ENCODE peak calls at places on chromosomes 2 and 18, in ten cellular contexts. D is CD8-positive, alpha-beta memory T cell; Z is H7; J is naive thymus-derived CD8-positive, alpha-beta T cell; G is heart right ventricle; M is stimulated activated CD8-positive, alpha-beta memory T cell treated with anti-CD3 and anti-CD28 coated beads, Interleukin-2, amount 100 ng/mL, for 1 hour; O is left ventricle myocardium superior; Q is neuronal stem cell; P is NCI-H2029; V is activated T-helper 1 cell treated with anti-CD3 and anti-CD28 coated beads, Interleukin-12 subunit alpha, Interleukin-12 subunit beta, Interleukin-2, Interleukin-4 antibody, amounts not matched to agents 30 ng/mL and 10 ng/mL and 1 ng/mL, durations not matched to agents 14 hours and 24 hours and 36 hours. W is an unnamed sample.

GRCh38 chr18:47930844-47931706 is 616 bp upstream of the SMAD2 start:
- DNase-seq in D (peak; percentile 94), M (peak; percentile 92), G (peak; percentile 97), Q (peak; percentile 96), Z (peak; percentile 95), O (peak; percentile 98), V (peak; percentile 94), P (peak; percentile 92), J (peak; percentile 91), W (peak; percentile 96)

GRCh38 chr18:61893304-61893970 is 630 bp upstream of the RNF152 start:
- DNase-seq in G (peak; percentile 65), Z (peak; percentile 85), J (peak; percentile 18), D (no peak), V (peak; percentile 11), Q (peak; percentile 65), O (peak; percentile 75), M (no peak), P (no peak), W (peak; percentile 16)

GRCh38 chr2:99256677-99257076 is 1.2 kb upstream of the LYG2 start:
- DNase-seq in Z (no peak), D (no peak), Q (no peak), J (no peak), P (no peak), G (no peak), O (no peak), V (no peak), M (no peak), W (no peak)

GRCh38 chr2:45631955-45632354 is 19.5 kb upstream of the PRKCE start:
- DNase-seq in D (no peak), J (no peak), G (no peak), O (no peak), V (no peak), P (no peak), Z (peak; percentile 53), Q (no peak), M (no peak), W (no peak)

GRCh38 chr2:159797468-159798375 is at the start of gene CD302:
- DNase-seq in V (no peak), D (peak; percentile 5), Q (peak; percentile 35), P (peak; percentile 27), J (peak; percentile 19), O (peak; percentile 89), G (peak; percentile 86), M (no peak), Z (peak; percentile 86), W (no peak)

GRCh38 chr2:145091967-145092366 is 572.0 kb upstream of the ZEB2 start:
- DNase-seq in V (no peak), G (no peak), O (no peak), Q (no peak), M (no peak), J (no peak), P (no peak), D (no peak), Z (no peak), W (no peak)

GRCh38 chr2:221095381-221095780 is 476.7 kb downstream of the EPHA4 start:
- DNase-seq in J (no peak), Q (no peak), M (no peak), G (no peak), V (no peak), P (no peak), D (no peak), O (no peak), Z (no peak), W (no peak)

GRCh38 chr2:31513553-31513952 is 67.2 kb downstream of the SRD5A2 start:
- DNase-seq in M (no peak), G (no peak), Z (no peak), D (no peak), J (no peak), P (no peak), O (no peak), Q (no peak), V (no peak), W (no peak)

GRCh38 chr2:238554468-238555184 is 127.9 kb downstream of the ASB1 start:
- DNase-seq in Q (no peak), D (no peak), G (no peak), Z (peak; percentile 87), O (no peak), P (no peak), J (no peak), M (no peak), V (no peak), W (no peak)

GRCh38 chr2:15040429-15041084 is 408.0 kb downstream of the LRATD1 start:
- DNase-seq in G (no peak), J (no peak), M (no peak), Z (no peak), P (no peak), V (no peak), D (no peak), O (no peak), Q (no peak), W (no peak)

GRCh38 chr2:58650781-58651180 is 409.7 kb upstream of the FANCL start:
- DNase-seq in P (no peak), M (no peak), D (no peak), V (no peak), O (no peak), G (no peak), Q (no peak), J (no peak), Z (no peak), W (no peak)

GRCh38 chr2:136844546-136844945 is 79.2 kb downstream of the THSD7B start:
- DNase-seq in Q (no peak), G (no peak), P (no peak), J (no peak), D (no peak), Z (no peak), V (no peak), O (no peak), M (no peak), W (no peak)

GRCh38 chr2:132562245-132562644 is 107.8 kb downstream of the LYPD1 start:
- DNase-seq in D (no peak), G (no peak), Z (no peak), V (no peak), Q (no peak), J (no peak), M (no peak), O (no peak), P (no peak), W (no peak)

GRCh38 chr2:5673861-5674240 is 18.3 kb upstream of the SOX11 start:
- DNase-seq in P (no peak), M (no peak), G (no peak), D (no peak), Z (no peak), V (no peak), O (no peak), J (no peak), Q (no peak), W (no peak)

GRCh38 chr2:187532333-187533120 is 21.7 kb downstream of the TFPI start:
- DNase-seq in P (no peak), M (no peak), O (no peak), Q (no peak), G (no peak), J (no peak), Z (no peak), V (no peak), D (no peak), W (no peak)

GRCh38 chr18:76462326-76462694 is 32.7 kb downstream of the ZNF516 start:
- DNase-seq in M (no peak), G (no peak), J (no peak), Z (peak; percentile 74), D (no peak), Q (no peak), V (no peak), O (no peak), P (no peak), W (no peak)

GRCh38 chr2:229407170-229407569 is 136.1 kb upstream of the PID1 start:
- DNase-seq in D (no peak), Q (no peak), Z (no peak), M (no peak), J (no peak), V (no peak), O (peak; percentile 81), P (no peak), G (peak; percentile 63), W (no peak)

GRCh38 chr18:23871410-23871809 is 143.1 kb upstream of the TTC39C start:
- DNase-seq in J (peak; percentile 75), O (no peak), V (peak; percentile 13), P (no peak), D (peak; percentile 71), M (peak; percentile 55), Z (peak; percentile 33), G (peak; percentile 43), Q (no peak), W (peak; percentile 20)

GRCh38 chr18:44851806-44852205 is 171.1 kb downstream of the SETBP1 start:
- DNase-seq in G (no peak), V (no peak), Z (no peak), O (no peak), D (no peak), J (no peak), M (no peak), P (no peak), Q (no peak), W (no peak)

GRCh38 chr2:217899231-217900009 is 103.4 kb downstream of the TNS1 start:
- DNase-seq in G (peak; percentile 68), Z (peak; percentile 97), P (peak; percentile 55), Q (peak; percentile 58), D (no peak), V (no peak), J (no peak), O (peak; percentile 83), M (no peak), W (no peak)

GRCh38 chr2:28411166-28411755 is 18.6 kb downstream of the FOSL2 start:
- DNase-seq in M (no peak), P (no peak), J (no peak), Q (no peak), G (no peak), Z (no peak), V (no peak), D (no peak), O (no peak), W (no peak)

GRCh38 chr2:238425979-238426567 is 654 bp upstream of the ASB1 start:
- DNase-seq in M (no peak), P (no peak), Z (peak; percentile 82), O (no peak), G (no peak), J (no peak), D (no peak), V (no peak), Q (peak; percentile 59), W (no peak)

GRCh38 chr18:50813353-50813752 is 6.5 kb downstream of the MRO start:
- DNase-seq in Q (no peak), J (no peak), Z (no peak), V (no peak), P (no peak), G (no peak), M (no peak), O (no peak), D (no peak), W (no peak)

GRCh38 chr18:62778976-62779869 is 63.9 kb downstream of the PHLPP1 start:
- DNase-seq in M (no peak), D (no peak), J (no peak), V (no peak), P (no peak), G (no peak), Q (no peak), O (no peak), Z (peak; percentile 47), W (no peak)

GRCh38 chr2:212854766-212855165 is 296.6 kb downstream of the IKZF2 start:
- DNase-seq in V (no peak), J (no peak), D (no peak), Q (no peak), O (no peak), G (no peak), P (no peak), Z (no peak), M (no peak), W (no peak)

GRCh38 chr2:204109681-204110080 is 173.1 kb downstream of the ICOS start:
- DNase-seq in P (no peak), D (no peak), J (no peak), M (no peak), V (no peak), Z (peak; percentile 7), O (no peak), Q (no peak), G (no peak), W (peak; percentile 13)

GRCh38 chr2:236352761-236353593 is 88.8 kb upstream of the ASB18 start:
- DNase-seq in D (no peak), P (no peak), V (no peak), J (no peak), Z (no peak), Q (peak; percentile 27), M (no peak), O (no peak), G (no peak), W (no peak)

GRCh38 chr2:235768606-235769005 is 274.8 kb downstream of the AGAP1 start:
- DNase-seq in G (no peak), O (no peak), V (no peak), J (no peak), D (no peak), Q (no peak), P (no peak), Z (no peak), M (no peak), W (no peak)